ENCODE peak calls at places on chromosomes 16 and 17, in six cellular contexts. W is HepG2, I is H1, J is HCT116, S is K562, T is GM12878. V is an unnamed sample.

GRCh38 chr16:3088925-3089716 is 10.0 kb downstream of the ZSCAN10 start:
- DNase-seq in T (no peak), I (no peak), J (no peak), S (no peak), W (no peak), V (no peak)

GRCh38 chr16:79172306-79172705 is 428.2 kb downstream of the MAF start:
- DNase-seq in S (no peak), T (no peak), I (no peak), J (no peak), W (no peak), V (no peak)

GRCh38 chr17:30113213-30113612 is 3.4 kb upstream of the NSRP1 start:
- DNase-seq in T (peak), I (no peak), S (no peak), W (peak), J (no peak), V (no peak)

GRCh38 chr17:77253611-77254051 is 112.9 kb downstream of the SEC14L1 start:
- DNase-seq in T (no peak), I (no peak), J (no peak), S (no peak), W (no peak), V (peak)

GRCh38 chr17:29240477-29240876 is 6.2 kb upstream of the CRYBA1 start:
- DNase-seq in J (no peak), T (no peak), S (no peak), I (no peak), W (no peak), V (peak)

GRCh38 chr16:77937473-77938195 is 84.7 kb upstream of the CLEC3A start:
- DNase-seq in W (no peak), J (no peak), S (no peak), T (no peak), I (no peak), V (peak)

GRCh38 chr17:38711792-38712571 is 6.9 kb downstream of the MLLT6 start:
- DNase-seq in I (no peak), T (no peak), J (no peak), W (no peak), S (no peak), V (no peak)

GRCh38 chr17:17214646-17215436 is 8.7 kb upstream of the PLD6 start:
- DNase-seq in T (no peak), I (no peak), W (no peak), J (no peak), S (no peak), V (no peak)

GRCh38 chr17:44708401-44709263 is at the start of gene DBF4B:
- DNase-seq in I (peak), J (peak), S (peak), W (peak), T (peak), V (peak)

GRCh38 chr17:35313875-35314409 is 59.5 kb downstream of the SLFN11 start:
- DNase-seq in W (no peak), T (no peak), J (no peak), I (no peak), S (no peak), V (no peak)

GRCh38 chr16:3902731-3903130 is 22.2 kb upstream of the CREBBP start:
- DNase-seq in J (no peak), I (no peak), W (no peak), S (no peak), T (no peak), V (no peak)

GRCh38 chr17:8057691-8058114 is 18.8 kb downstream of the ALOX15B start:
- DNase-seq in T (peak), J (peak), S (peak), W (peak), I (no peak), V (peak)

GRCh38 chr16:69917311-69917710 is 33.8 kb upstream of the CLEC18A start:
- DNase-seq in S (no peak), J (no peak), I (no peak), T (no peak), W (no peak), V (no peak)

GRCh38 chr16:52557236-52557635 is 10.3 kb upstream of the TOX3 start:
- DNase-seq in J (no peak), T (no peak), W (peak), I (no peak), S (no peak), V (no peak)

GRCh38 chr16:22638393-22639206 is 127.9 kb downstream of the NPIPB5 start:
- DNase-seq in S (no peak), J (no peak), W (no peak), T (no peak), I (no peak), V (no peak)

GRCh38 chr17:59627770-59628171 is 8.1 kb downstream of the CLTC start:
- DNase-seq in W (no peak), S (no peak), J (no peak), T (no peak), I (no peak), V (no peak)

GRCh38 chr16:77307764-77308561 is 108.8 kb downstream of the SYCE1L start:
- DNase-seq in I (no peak), S (no peak), J (no peak), T (no peak), W (no peak), V (peak)

GRCh38 chr16:55856950-55857349 is 18.2 kb downstream of the CES5A start:
- DNase-seq in S (no peak), J (no peak), W (no peak), T (no peak), I (no peak), V (no peak)

GRCh38 chr16:23711785-23712184 is 1.2 kb downstream of the ERN2 start:
- DNase-seq in W (no peak), J (no peak), S (no peak), T (no peak), I (no peak), V (no peak)

GRCh38 chr16:20884240-20884556 is 16.0 kb downstream of the DCUN1D3 start:
- DNase-seq in W (peak), I (no peak), T (no peak), J (no peak), S (no peak), V (peak)

GRCh38 chr17:5011928-5012327 is 14.2 kb downstream of the KIF1C start:
- DNase-seq in W (no peak), T (peak), S (no peak), I (no peak), J (no peak), V (peak)

GRCh38 chr16:57235128-57236092 is 9.6 kb upstream of the ARL2BP start:
- DNase-seq in T (no peak), I (no peak), W (peak), S (peak), J (no peak), V (peak)

GRCh38 chr17:385195-385835 is 32.7 kb upstream of the RPH3AL start:
- DNase-seq in I (no peak), W (no peak), S (no peak), T (no peak), J (no peak), V (no peak)

GRCh38 chr17:71983828-71984227 is 137.0 kb upstream of the SOX9 start:
- DNase-seq in W (no peak), S (no peak), T (no peak), J (no peak), I (no peak), V (no peak)

GRCh38 chr17:71987634-71988033 is 133.2 kb upstream of the SOX9 start:
- DNase-seq in I (no peak), S (no peak), W (no peak), T (no peak), J (no peak), V (peak)

GRCh38 chr17:71985111-71986039 is 135.4 kb upstream of the SOX9 start:
- DNase-seq in W (no peak), J (no peak), S (no peak), T (no peak), I (no peak), V (no peak)

GRCh38 chr17:71986886-71987285 is 133.9 kb upstream of the SOX9 start:
- DNase-seq in I (no peak), W (no peak), S (no peak), J (no peak), T (no peak), V (peak)
- H2AFZ ChIP-seq in I (no peak), W (no peak), S (no peak), J (peak), T (no peak), V (no peak)

GRCh38 chr17:51439395-51440229 is 179.3 kb downstream of the UTP18 start:
- DNase-seq in S (no peak), W (no peak), T (no peak), J (no peak), I (no peak), V (no peak)

GRCh38 chr17:51434434-51435170 is 174.3 kb downstream of the UTP18 start:
- DNase-seq in I (no peak), S (no peak), J (peak), W (no peak), T (no peak), V (no peak)

GRCh38 chr17:51435171-51435552 is 174.8 kb downstream of the UTP18 start:
- DNase-seq in T (no peak), J (no peak), I (no peak), W (no peak), S (no peak), V (no peak)

GRCh38 chr17:51430581-51430980 is 170.2 kb downstream of the UTP18 start:
- DNase-seq in S (no peak), T (no peak), J (no peak), W (no peak), I (no peak), V (no peak)

GRCh38 chr17:51435641-51436091 is 175.3 kb downstream of the UTP18 start:
- DNase-seq in I (peak), W (peak), S (peak), J (peak), T (no peak), V (peak)
- TF ChIP-seq CEBPB in I (no peak), W (no peak), S (no peak), J (no peak), T (no peak), V (no peak)

DNA sequence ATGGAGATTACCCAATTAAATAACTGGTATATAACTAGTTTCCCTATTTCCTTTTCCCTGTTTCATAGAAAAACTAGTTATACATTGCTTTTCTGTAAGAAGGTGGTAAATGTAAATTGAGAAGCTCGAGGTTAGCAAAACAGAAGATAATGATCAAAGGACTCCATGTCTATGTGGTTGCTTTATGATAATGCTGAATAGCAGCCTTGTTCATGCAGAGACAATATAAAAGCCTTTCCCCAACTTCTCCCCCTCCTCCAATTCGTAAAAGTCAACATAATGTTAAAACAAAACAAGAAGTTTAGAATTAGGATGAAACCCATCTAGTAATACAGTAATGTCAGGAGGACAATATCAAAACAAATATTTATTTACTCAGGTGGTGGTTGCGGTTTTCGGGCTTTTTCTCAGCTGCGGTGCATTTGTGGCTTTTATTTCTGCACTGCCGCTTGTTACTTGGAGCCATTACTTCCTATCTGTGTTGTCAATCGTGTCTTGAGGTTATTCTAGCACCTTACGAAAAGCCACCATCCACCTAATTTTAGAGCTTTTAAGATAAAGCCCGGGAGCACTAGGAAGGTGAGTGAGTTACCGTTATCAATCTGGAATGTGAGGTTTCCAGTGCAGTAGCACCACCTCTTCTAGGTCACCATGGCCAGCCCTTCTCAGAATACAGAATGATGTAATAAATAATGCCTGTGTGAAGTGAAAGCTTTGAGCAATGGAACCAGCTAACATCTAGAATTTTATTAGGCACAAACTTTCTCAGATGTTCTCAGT is 297.5 kb downstream of the CDH13 start:
- DNase-seq in T (no peak), I (no peak), S (no peak), W (no peak), J (no peak), V (no peak)
- H2AFZ ChIP-seq in T (no peak), I (no peak), S (no peak), W (no peak), J (no peak), V (no peak)

DNA sequence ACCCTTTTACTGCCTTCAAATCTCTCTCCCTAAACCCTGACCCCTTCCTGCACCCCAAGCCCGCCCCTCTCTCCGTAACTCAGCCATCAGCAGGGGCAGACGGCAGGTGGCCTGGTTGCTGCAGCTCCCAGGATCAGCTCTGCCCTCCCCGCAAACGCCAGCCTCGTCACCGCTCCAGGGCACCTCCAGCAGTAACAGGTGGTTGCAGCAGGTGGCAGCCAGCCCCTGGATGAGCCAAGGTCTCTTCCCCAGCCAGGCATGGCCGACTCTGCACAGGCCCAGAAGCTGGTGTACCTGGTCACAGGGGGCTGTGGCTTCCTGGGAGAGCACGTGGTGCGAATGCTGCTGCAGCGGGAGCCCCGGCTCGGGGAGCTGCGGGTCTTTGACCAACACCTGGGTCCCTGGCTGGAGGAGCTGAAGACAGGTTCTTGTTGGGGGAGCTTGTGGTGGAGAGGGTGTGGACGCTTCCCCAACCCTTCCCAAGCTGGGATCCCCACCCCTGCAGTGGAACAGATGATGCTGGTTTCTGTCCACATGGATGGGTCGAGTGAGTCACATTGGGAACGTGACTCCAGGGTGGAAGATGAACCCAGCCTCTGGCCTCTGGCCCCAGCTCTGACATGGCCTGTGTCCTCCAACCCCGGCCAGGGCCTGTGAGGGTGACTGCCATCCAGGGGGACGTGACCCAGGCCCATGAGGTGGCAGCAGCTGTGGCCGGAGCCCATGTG is 558 bp downstream of the HSD3B7 start:
- DNase-seq in J (peak), W (peak), S (peak), T (no peak), I (no peak), V (no peak)
- TF ChIP-seq CEBPB in J (no peak), W (no peak), S (no peak), T (no peak), I (no peak), V (no peak)

DNA sequence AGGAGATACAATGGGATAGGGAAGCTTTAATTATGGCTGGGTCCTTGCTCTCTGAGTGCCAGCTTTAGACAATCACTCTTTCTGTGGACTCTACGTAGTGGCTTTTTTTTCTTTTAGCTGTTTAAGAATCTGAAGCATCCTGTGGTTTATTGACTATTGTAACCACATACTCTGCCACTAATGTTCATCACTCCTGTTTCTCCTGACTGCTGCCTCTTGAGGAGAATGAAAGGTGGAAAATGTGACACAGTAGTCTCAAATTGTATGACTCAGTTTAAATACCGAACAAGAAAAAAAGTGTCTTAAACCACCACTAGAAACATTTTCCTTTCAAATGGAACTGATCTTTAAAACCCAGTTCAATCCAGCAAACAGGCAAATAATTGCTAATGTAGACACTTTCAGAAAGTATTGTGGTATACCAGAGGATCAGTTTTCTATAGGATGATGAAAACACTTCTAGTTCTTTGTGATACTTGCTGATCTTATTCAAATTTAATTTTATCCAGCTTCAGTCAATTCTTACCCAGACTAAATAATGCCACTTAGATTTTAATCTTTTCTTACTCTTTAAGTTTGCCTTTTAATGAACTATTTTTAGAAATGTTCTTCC is 302.7 kb upstream of the PMFBP1 start:
- DNase-seq in J (peak), I (no peak), T (no peak), S (no peak), W (peak), V (peak)
- H2AFZ ChIP-seq in J (no peak), I (no peak), T (no peak), S (no peak), W (no peak), V (no peak)

DNA sequence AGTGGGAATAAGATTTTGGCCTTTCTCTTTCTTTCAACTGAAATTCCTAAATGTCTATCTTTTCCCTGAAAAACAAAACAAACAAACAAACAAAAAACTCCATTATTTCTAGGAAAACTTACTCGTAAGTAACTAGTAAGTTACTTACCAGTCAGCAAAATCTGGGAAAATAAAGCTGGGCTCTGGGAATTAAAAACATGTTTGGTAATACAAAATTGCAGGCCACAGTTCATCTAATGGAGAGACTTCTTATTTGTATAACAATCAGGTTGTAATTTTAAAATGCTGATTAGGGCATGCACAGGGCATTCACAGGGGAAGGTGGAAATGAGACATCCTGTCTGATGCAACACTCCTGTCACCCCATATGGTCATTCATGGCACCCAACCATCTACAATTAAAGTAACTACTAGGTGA is 3.8 kb upstream of the WIPI1 start:
- DNase-seq in W (no peak), T (no peak), I (no peak), J (no peak), S (no peak), V (no peak)
- TF ChIP-seq CEBPB in W (no peak), T (peak), I (no peak), J (peak), S (no peak), V (no peak)

DNA sequence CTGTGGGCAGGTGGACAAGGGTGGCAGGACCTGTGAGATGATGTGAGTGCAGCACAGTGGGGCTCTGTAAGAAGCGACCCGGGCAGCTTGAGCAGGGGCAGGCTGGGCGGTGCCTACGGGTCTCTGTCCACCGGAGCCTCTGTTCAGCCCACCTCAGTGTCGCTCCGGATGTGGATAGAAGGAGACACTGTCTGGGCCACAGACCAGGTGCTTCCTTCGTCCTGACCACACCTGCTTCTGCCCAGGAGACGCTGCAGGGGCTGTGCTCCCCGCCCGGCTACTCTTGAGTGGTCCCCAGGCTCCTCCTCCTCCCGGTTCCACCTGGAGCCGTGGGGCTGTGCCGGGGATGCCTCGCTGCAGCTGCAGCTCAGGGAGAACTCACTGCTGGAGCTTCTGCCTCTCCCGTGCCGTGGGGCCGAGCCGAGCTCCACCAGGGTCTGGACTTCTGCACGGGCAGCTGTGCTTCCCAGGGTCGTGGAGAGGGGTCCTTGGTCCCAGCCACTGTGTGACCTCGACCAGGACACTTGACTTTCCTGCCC is 21.5 kb downstream of the METRNL start:
- DNase-seq in J (no peak), T (no peak), S (no peak), W (no peak), I (no peak), V (no peak)
- H2AFZ ChIP-seq in J (no peak), T (no peak), S (no peak), W (no peak), I (no peak), V (no peak)

GRCh38 chr16:65845466-65846209 is 520.9 kb upstream of the CDH5 start:
- DNase-seq in S (no peak), W (no peak), J (no peak), I (no peak), T (no peak), V (peak)
- TF ChIP-seq CEBPB in S (no peak), W (no peak), J (no peak), I (no peak), T (no peak), V (no peak)

GRCh38 chr17:75260679-75261335 is 599 bp downstream of the GGA3 start:
- DNase-seq in W (no peak), J (no peak), T (no peak), I (no peak), S (no peak), V (peak)
- H2AFZ ChIP-seq in W (no peak), J (peak), T (peak), I (no peak), S (peak), V (peak)